ENCODE peak calls at places on chromosomes 6 and 20, in four cellular contexts. U, J, A and D are unnamed samples.

GRCh38 chr6:44133003-44133931 is 5.9 kb downstream of the TMEM63B start:
- DNase-seq in U (no peak), J (no peak), A (no peak), D (no peak)

GRCh38 chr20:60512436-60512835 is 554.2 kb downstream of the CDH26 start:
- DNase-seq in J (no peak), U (no peak), A (no peak), D (no peak)

GRCh38 chr20:23609486-23610109 is 3.9 kb upstream of the CST9 start:
- DNase-seq in J (no peak), U (no peak), A (no peak), D (no peak)

GRCh38 chr6:27650620-27651370 is 177.9 kb upstream of the ZNF184 start:
- DNase-seq in J (no peak), A (no peak), U (peak), D (no peak)

GRCh38 chr6:30939473-30939872 is 1.3 kb upstream of the MUCL3 start:
- DNase-seq in A (no peak), U (no peak), J (no peak), D (no peak)

GRCh38 chr20:4898282-4898681 is 103.0 kb downstream of the SLC23A2 start:
- DNase-seq in U (peak), A (no peak), J (no peak), D (no peak)

GRCh38 chr20:60636417-60636816 is 615.6 kb upstream of the CDH4 start:
- DNase-seq in J (no peak), U (no peak), A (no peak), D (no peak)

GRCh38 chr20:17579369-17580039 is 9.6 kb downstream of the DSTN start:
- DNase-seq in J (no peak), U (no peak), A (no peak), D (no peak)

GRCh38 chr20:19802492-19803158 is 44.6 kb downstream of the RIN2 start:
- DNase-seq in J (no peak), U (peak), A (no peak), D (no peak)

GRCh38 chr6:27531772-27532459 is 59.0 kb upstream of the ZNF184 start:
- DNase-seq in J (no peak), U (no peak), A (no peak), D (no peak)

GRCh38 chr20:39775110-39775509 is 813.0 kb downstream of the DHX35 start:
- DNase-seq in J (no peak), A (no peak), U (peak), D (no peak)

GRCh38 chr6:150987371-150987828 is 121.9 kb downstream of the MTHFD1L start:
- DNase-seq in A (no peak), J (no peak), U (no peak), D (no peak)

GRCh38 chr6:26268659-26269402 is 96.2 kb upstream of the BTN3A2 start:
- DNase-seq in A (no peak), U (no peak), J (no peak), D (no peak)

GRCh38 chr6:31180500-31180899 is 10.0 kb upstream of the POU5F1 start:
- DNase-seq in U (no peak), J (no peak), A (peak), D (peak)

GRCh38 chr20:4926531-4927156 is 74.7 kb downstream of the SLC23A2 start:
- DNase-seq in J (no peak), A (no peak), U (no peak), D (no peak)

GRCh38 chr6:139114741-139115140 is 20.1 kb upstream of the HECA start:
- DNase-seq in U (no peak), J (no peak), A (no peak), D (no peak)

GRCh38 chr6:82410151-82410621 is 46.6 kb downstream of the TPBG start:
- DNase-seq in A (no peak), J (no peak), U (no peak), D (no peak)

GRCh38 chr20:47995661-47996060 is 210.4 kb upstream of the SULF2 start:
- DNase-seq in J (no peak), U (no peak), A (no peak), D (no peak)

GRCh38 chr6:98323605-98324004 is 510.8 kb upstream of the POU3F2 start:
- DNase-seq in A (no peak), U (no peak), J (no peak), D (no peak)

GRCh38 chr6:35165630-35166071 is 24.5 kb upstream of the TCP11 start:
- DNase-seq in A (no peak), U (no peak), J (no peak), D (no peak)

GRCh38 chr6:32609731-32610640 is 20.3 kb upstream of the HLA-DRB1 start:
- DNase-seq in U (peak), J (peak), A (peak), D (peak)

GRCh38 chr20:19497064-19497463 is 261.0 kb upstream of the RIN2 start:
- DNase-seq in J (no peak), U (no peak), A (no peak), D (no peak)

GRCh38 chr20:57033994-57034393 is 232.4 kb downstream of the BMP7 start:
- DNase-seq in U (no peak), A (no peak), J (no peak), D (no peak)

GRCh38 chr20:44448753-44449546 is 26.7 kb upstream of the TTPAL start:
- DNase-seq in J (no peak), U (no peak), A (no peak), D (no peak)